ENCODE peak calls at places on chromosomes 11 and 22, in five cellular contexts. E is GM12891, G is transverse colon, M is upper lobe of left lung, T is Panc1. H is an unnamed sample.

GRCh38 chr11:83191491-83191890 is 2.0 kb upstream of the ANKRD42 start:
- DNase-seq in E (no peak), G (no peak), M (no peak), T (no peak), H (no peak)

GRCh38 chr11:69173925-69174591 is 18.3 kb downstream of the SMIM38 start:
- DNase-seq in E (no peak), G (no peak), M (no peak), T (no peak), H (no peak)

GRCh38 chr11:120612363-120613263 is 101.1 kb downstream of the GRIK4 start:
- DNase-seq in E (peak; percentile 56), G (peak; percentile 28), M (peak; percentile 31), T (no peak), H (no peak)

GRCh38 chr11:1123970-1124369 is 33.8 kb upstream of the MUC5AC start:
- DNase-seq in E (peak; percentile 24), G (no peak), M (no peak), T (no peak), H (no peak)

GRCh38 chr11:61787928-61788491 is 4.4 kb downstream of the TMEM258 start:
- DNase-seq in E (no peak), G (peak; percentile 26), M (no peak), T (no peak), H (no peak)

GRCh38 chr11:44104472-44105294 is 9.2 kb downstream of the EXT2 start:
- DNase-seq in E (no peak), G (no peak), M (no peak), T (no peak), H (no peak)

GRCh38 chr22:39254789-39255298 is 10.1 kb upstream of the PDGFB start:
- DNase-seq in E (peak; percentile 83), G (no peak), M (no peak), T (no peak), H (no peak)

GRCh38 chr11:15826826-15827225 is 529.5 kb downstream of the SOX6 start:
- DNase-seq in E (peak; percentile 5), G (peak; percentile 32), M (peak; percentile 26), T (no peak), H (peak; percentile 87)

GRCh38 chr22:45212992-45213751 is 27.5 kb downstream of the KIAA0930 start:
- DNase-seq in E (no peak), G (peak; percentile 27), M (peak; percentile 50), T (no peak), H (no peak)

GRCh38 chr11:62805044-62805892 is at the start of gene NXF1:
- DNase-seq in E (peak; percentile 92), G (peak; percentile 96), M (peak; percentile 96), T (peak; percentile 64), H (peak; percentile 99)

GRCh38 chr11:64208086-64208795 is 1.7 kb downstream of the FERMT3 start:
- DNase-seq in E (no peak), G (no peak), M (no peak), T (no peak), H (no peak)

GRCh38 chr11:46075168-46075567 is 46.1 kb downstream of the PHF21A start:
- DNase-seq in E (no peak), G (no peak), M (no peak), T (peak; percentile 46), H (no peak)

GRCh38 chr11:78350101-78350645 is 67.4 kb downstream of the GAB2 start:
- DNase-seq in E (no peak), G (peak; percentile 19), M (no peak), T (no peak), H (no peak)

GRCh38 chr11:63443714-63444113 is 47.3 kb downstream of the PLAAT5 start:
- DNase-seq in E (no peak), G (no peak), M (no peak), T (no peak), H (no peak)

GRCh38 chr11:87036756-87037449 is 831 bp upstream of the TMEM135 start:
- DNase-seq in E (no peak), G (peak; percentile 22), M (peak; percentile 24), T (no peak), H (no peak)

GRCh38 chr11:10900686-10901415 is 43.0 kb upstream of the ZBED5 start:
- DNase-seq in E (no peak), G (no peak), M (no peak), T (no peak), H (no peak)

GRCh38 chr11:114137054-114137453 is 77.5 kb downstream of the ZBTB16 start:
- DNase-seq in E (no peak), G (no peak), M (no peak), T (no peak), H (no peak)

GRCh38 chr11:2789331-2789730 is 89.5 kb upstream of the KCNQ1OT1 start:
- DNase-seq in E (no peak), G (no peak), M (peak; percentile 16), T (no peak), H (peak; percentile 29)

GRCh38 chr11:117220568-117220967 is 11.3 kb downstream of the PCSK7 start:
- DNase-seq in E (no peak), G (no peak), M (no peak), T (no peak), H (no peak)

GRCh38 chr11:62712861-62713260 is 5.4 kb downstream of the GNG3 start:
- DNase-seq in E (no peak), G (no peak), M (no peak), T (no peak), H (no peak)

GRCh38 chr11:133895551-133895950 is 50.2 kb upstream of the SPATA19 start:
- DNase-seq in E (no peak), G (no peak), M (no peak), T (no peak), H (no peak)

GRCh38 chr11:1227551-1228182 is 4.8 kb downstream of the MUC5B start:
- DNase-seq in E (no peak), G (peak; percentile 6), M (no peak), T (no peak), H (no peak)

GRCh38 chr11:132037961-132038360 is 667.5 kb downstream of the NTM start:
- DNase-seq in E (no peak), G (no peak), M (no peak), T (no peak), H (peak; percentile 83)

GRCh38 chr11:69674267-69674885 is 777 bp downstream of the LTO1 start:
- DNase-seq in E (no peak), G (no peak), M (no peak), T (no peak), H (no peak)

GRCh38 chr11:31340903-31341572 is 28.5 kb downstream of the DCDC1 start:
- DNase-seq in E (peak; percentile 4), G (no peak), M (no peak), T (peak; percentile 13), H (no peak)

GRCh38 chr11:67289226-67289650 is at the start of gene ANKRD13D:
- DNase-seq in E (no peak), G (no peak), M (no peak), T (no peak), H (no peak)

GRCh38 chr11:67289651-67290479 is 762 bp downstream of the ANKRD13D start:
- DNase-seq in E (no peak), G (no peak), M (no peak), T (no peak), H (no peak)

GRCh38 chr11:67291481-67292381 is 2.6 kb downstream of the ANKRD13D start:
- DNase-seq in E (no peak), G (no peak), M (no peak), T (no peak), H (no peak)

GRCh38 chr11:67292671-67293070 is 3.6 kb downstream of the ANKRD13D start:
- DNase-seq in E (no peak), G (no peak), M (no peak), T (no peak), H (no peak)

GRCh38 chr11:67290801-67291200 is 1.7 kb downstream of the ANKRD13D start:
- DNase-seq in E (no peak), G (no peak), M (no peak), T (no peak), H (no peak)
- TF ChIP-seq POLR2AphosphoS5 in E (no peak), G (no peak), M (no peak), T (no peak), H (no peak)

GRCh38 chr22:29312218-29313125 is 3.0 kb downstream of the RASL10A start:
- DNase-seq in E (peak; percentile 15), G (no peak), M (no peak), T (no peak), H (no peak)

GRCh38 chr22:29311468-29312217 is 3.9 kb downstream of the RASL10A start:
- DNase-seq in E (peak; percentile 13), G (no peak), M (no peak), T (no peak), H (no peak)

GRCh38 chr22:29314537-29315285 is 786 bp downstream of the RASL10A start:
- DNase-seq in E (peak; percentile 39), G (peak; percentile 39), M (no peak), T (no peak), H (no peak)

GRCh38 chr22:29314074-29314473 is 1.4 kb downstream of the RASL10A start:
- DNase-seq in E (peak; percentile 31), G (peak; percentile 83), M (no peak), T (no peak), H (no peak)

GRCh38 chr22:29313126-29314071 is 2.1 kb downstream of the RASL10A start:
- DNase-seq in E (peak; percentile 53), G (peak; percentile 48), M (no peak), T (no peak), H (no peak)
- TF ChIP-seq POLR2AphosphoS5 in E (no peak), G (no peak), M (no peak), T (no peak), H (peak; percentile 55)

DNA sequence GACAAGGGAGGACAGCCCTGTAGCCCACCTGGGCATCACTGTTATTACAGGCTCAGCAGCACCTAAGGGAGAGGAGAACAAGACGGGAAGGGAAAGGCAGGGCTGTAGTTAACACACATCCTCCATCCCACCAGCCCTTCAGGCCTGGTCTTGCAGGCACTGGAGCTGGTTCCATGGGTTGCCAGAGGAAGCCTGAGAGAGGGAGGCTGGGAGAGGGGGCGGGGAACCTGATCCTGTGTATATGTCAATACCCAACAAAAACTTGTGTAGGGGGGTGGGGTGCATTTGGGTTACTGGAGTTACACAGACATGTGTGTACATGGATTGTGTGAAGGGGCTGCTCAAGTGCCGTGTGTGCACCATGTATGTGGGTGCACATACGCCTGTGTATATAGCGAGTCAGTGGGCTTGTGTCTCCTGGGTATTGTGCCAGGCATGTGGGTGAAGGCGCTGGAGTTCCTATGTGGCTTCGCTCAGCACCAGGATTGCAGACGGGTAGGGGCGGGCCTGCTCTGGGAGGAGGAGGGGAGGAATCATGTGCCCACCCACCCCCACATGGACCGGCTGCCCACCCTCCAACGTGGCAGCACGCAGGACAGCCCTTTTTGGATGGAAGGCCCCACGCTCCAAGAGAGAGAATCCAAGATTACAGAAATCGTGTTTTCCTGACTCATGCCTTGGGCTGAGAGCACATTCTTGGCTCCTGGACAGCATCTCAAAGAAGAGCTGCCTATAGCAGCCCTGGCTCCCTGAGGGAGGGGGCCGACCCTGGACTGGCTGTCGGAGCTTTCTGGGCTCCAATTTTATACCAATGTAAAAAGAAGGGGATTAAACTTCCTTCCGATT is 4.2 kb upstream of the SERPINH1 start:
- DNase-seq in E (no peak), G (peak; percentile 41), M (peak; percentile 78), T (no peak), H (no peak)
- TF ChIP-seq POLR2AphosphoS5 in E (no peak), G (no peak), M (peak; percentile 37), T (no peak), H (peak; percentile 77)

GRCh38 chr22:29334148-29334547 is 18.7 kb upstream of the RASL10A start:
- DNase-seq in E (no peak), G (no peak), M (no peak), T (no peak), H (no peak)

GRCh38 chr22:29331658-29332300 is 16.3 kb upstream of the RASL10A start:
- DNase-seq in E (no peak), G (no peak), M (no peak), T (no peak), H (no peak)

GRCh38 chr22:29334696-29335344 is 19.3 kb upstream of the RASL10A start:
- DNase-seq in E (no peak), G (no peak), M (no peak), T (no peak), H (no peak)

GRCh38 chr22:29331213-29331612 is 15.7 kb upstream of the RASL10A start:
- DNase-seq in E (no peak), G (no peak), M (no peak), T (no peak), H (no peak)

GRCh38 chr22:29332886-29333496 is 17.5 kb upstream of the RASL10A start:
- DNase-seq in E (no peak), G (no peak), M (no peak), T (no peak), H (no peak)
- TF ChIP-seq POLR2AphosphoS5 in E (no peak), G (no peak), M (no peak), T (no peak), H (no peak)